ENCODE peak calls at places on chromosomes 16 and 17, in nine cellular contexts. H is uterus; D is CD4-positive, alpha-beta T cell; S is right atrium auricular region; Z is fibroblast of the aortic adventitia; P is AG10803; N is OCI-LY7; W is BE2C; L is omental fat pad. K is an unnamed sample.

GRCh38 chr16:15435216-15435864 is 952 bp downstream of the BMERB1 start:
- DNase-seq in Z (no peak), P (no peak), W (no peak), S (no peak), D (no peak), L (no peak), N (no peak), H (no peak), K (peak; percentile 4)

GRCh38 chr16:1048442-1049112 is 24.0 kb upstream of the SSTR5 start:
- DNase-seq in Z (peak; percentile 34), N (no peak), D (no peak), H (no peak), P (peak; percentile 21), L (no peak), S (no peak), W (peak; percentile 94), K (peak; percentile 61)

GRCh38 chr17:77494664-77495435 is 354.1 kb downstream of the SEC14L1 start:
- DNase-seq in S (peak; percentile 85), P (peak; percentile 68), W (peak; percentile 80), L (peak; percentile 57), Z (peak; percentile 82), N (peak; percentile 82), H (peak; percentile 84), D (peak; percentile 70), K (peak; percentile 88)

GRCh38 chr17:73513426-73513825 is 130.8 kb downstream of the SDK2 start:
- DNase-seq in N (no peak), W (no peak), L (no peak), S (no peak), P (no peak), D (no peak), H (no peak), Z (no peak), K (no peak)

GRCh38 chr16:14497245-14498082 is 132.6 kb downstream of the PARN start:
- DNase-seq in S (no peak), Z (no peak), P (no peak), H (no peak), D (no peak), N (no peak), W (no peak), L (no peak), K (no peak)

GRCh38 chr16:22192261-22193133 is 13.6 kb upstream of the EEF2K start:
- DNase-seq in W (peak; percentile 41), S (peak; percentile 96), Z (peak; percentile 98), N (peak; percentile 35), L (peak; percentile 58), D (peak; percentile 62), P (peak; percentile 95), H (peak; percentile 89), K (peak; percentile 26)

GRCh38 chr16:5557448-5557847 is 459.9 kb upstream of the EEF2KMT start:
- DNase-seq in S (no peak), L (no peak), W (no peak), Z (no peak), N (no peak), H (no peak), P (no peak), D (no peak), K (no peak)

GRCh38 chr17:81074875-81075274 is 39.9 kb downstream of the BAIAP2 start:
- DNase-seq in W (no peak), H (no peak), Z (no peak), N (no peak), P (peak; percentile 38), D (no peak), L (no peak), S (no peak), K (no peak)

GRCh38 chr17:19250421-19251141 is 13.4 kb downstream of the EPN2 start:
- DNase-seq in S (no peak), H (no peak), W (peak; percentile 16), L (no peak), D (no peak), P (peak; percentile 46), N (no peak), Z (peak; percentile 28), K (no peak)

GRCh38 chr16:592518-593306 is 2.8 kb downstream of the RAB40C start:
- DNase-seq in L (no peak), N (no peak), W (no peak), D (no peak), H (no peak), P (peak; percentile 43), Z (peak; percentile 30), S (peak; percentile 73), K (peak; percentile 59)

GRCh38 chr17:33178641-33179040 is 114.5 kb downstream of the ASIC2 start:
- DNase-seq in N (no peak), H (no peak), Z (no peak), D (no peak), P (no peak), L (no peak), S (no peak), W (no peak), K (no peak)

GRCh38 chr17:14784997-14785696 is 480.0 kb downstream of the PMP22 start:
- DNase-seq in N (peak; percentile 65), P (no peak), S (no peak), W (no peak), Z (no peak), H (no peak), D (peak; percentile 4), L (no peak), K (no peak)

GRCh38 chr16:50846511-50846910 is 104.6 kb downstream of the CYLD start:
- DNase-seq in H (no peak), S (no peak), N (no peak), L (no peak), W (no peak), D (no peak), Z (no peak), P (no peak), K (no peak)

GRCh38 chr17:44095647-44096496 is 25.3 kb downstream of the G6PC3 start:
- DNase-seq in D (no peak), W (peak; percentile 84), S (peak; percentile 73), L (no peak), N (no peak), Z (peak; percentile 84), H (peak; percentile 76), P (peak; percentile 93), K (peak; percentile 97)

GRCh38 chr17:38579934-38580333 is 25.8 kb downstream of the SRCIN1 start:
- DNase-seq in W (peak; percentile 98), L (no peak), S (no peak), H (peak; percentile 24), D (no peak), P (no peak), Z (peak; percentile 9), N (no peak), K (peak; percentile 66)
- TF ChIP-seq CTCF in W (peak; percentile 72), L (no peak), S (no peak), H (no peak), D (no peak), P (peak; percentile 17), Z (no peak), N (peak; percentile 53), K (peak; percentile 37)

GRCh38 chr17:40062347-40063033 is at the start of gene THRA:
- DNase-seq in N (peak; percentile 76), H (peak; percentile 71), L (no peak), D (peak; percentile 62), P (peak; percentile 43), Z (no peak), S (no peak), W (peak; percentile 81), K (peak; percentile 66)
- TF ChIP-seq CTCF in N (peak; percentile 14), H (peak; percentile 44), L (no peak), D (no peak), P (peak; percentile 4), Z (peak; percentile 0), S (no peak), W (no peak), K (no peak)

GRCh38 chr17:36892112-36892838 is 45.0 kb upstream of the LHX1 start:
- DNase-seq in Z (no peak), S (no peak), P (no peak), N (no peak), L (no peak), H (no peak), W (no peak), D (no peak), K (no peak)
- TF ChIP-seq CTCF in Z (no peak), S (no peak), P (no peak), N (no peak), L (no peak), H (no peak), W (no peak), D (no peak), K (peak; percentile 2)

GRCh38 chr17:37300683-37301082 is 75.1 kb upstream of the C17orf78 start:
- DNase-seq in S (no peak), L (no peak), H (no peak), Z (peak; percentile 22), D (no peak), W (no peak), N (no peak), P (no peak), K (no peak)

GRCh38 chr17:37293770-37294169 is 82.0 kb upstream of the C17orf78 start:
- DNase-seq in W (no peak), D (no peak), S (no peak), N (no peak), Z (no peak), H (no peak), P (no peak), L (no peak), K (no peak)

GRCh38 chr17:37294888-37295287 is 80.9 kb upstream of the C17orf78 start:
- DNase-seq in D (no peak), L (no peak), N (no peak), H (no peak), S (no peak), W (no peak), Z (no peak), P (no peak), K (no peak)

GRCh38 chr17:37301288-37301687 is 74.5 kb upstream of the C17orf78 start:
- DNase-seq in H (no peak), L (no peak), D (no peak), Z (peak; percentile 78), P (peak; percentile 36), N (no peak), W (no peak), S (peak; percentile 62), K (peak; percentile 54)

DNA sequence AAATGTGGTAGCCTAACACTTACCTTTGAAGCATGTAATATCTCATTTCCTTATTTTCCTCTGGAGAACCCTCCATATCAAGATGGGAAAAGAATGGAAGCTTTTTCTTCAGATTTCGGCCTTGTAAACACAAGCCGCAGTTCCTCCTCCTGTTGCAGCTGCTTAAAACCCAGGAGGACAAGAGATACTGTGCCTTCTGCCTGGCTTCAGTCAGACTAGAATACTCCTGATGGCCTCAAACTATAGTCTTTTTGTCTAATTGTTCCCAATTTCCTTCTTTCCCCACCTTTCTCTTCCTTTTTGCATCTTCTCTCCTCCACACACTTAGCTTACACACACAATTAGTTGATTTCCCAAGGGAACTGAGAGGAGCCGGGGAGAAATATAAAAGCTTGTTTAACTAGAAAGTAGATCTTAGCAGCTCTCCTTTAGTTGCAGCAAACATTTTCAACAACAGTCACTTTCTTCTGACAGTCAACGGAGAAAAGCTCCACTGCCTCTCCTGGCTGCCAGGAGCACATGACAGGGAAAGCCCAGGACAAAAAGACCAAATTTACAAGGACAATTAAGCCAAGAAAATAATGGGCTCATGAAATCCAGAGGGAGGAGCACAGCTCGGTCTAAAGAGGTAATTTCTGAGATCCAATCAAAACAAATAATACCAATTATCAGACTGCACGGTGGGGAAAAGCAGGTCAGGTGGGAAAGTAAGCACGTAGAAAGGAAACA is 76.4 kb upstream of the C17orf78 start:
- DNase-seq in P (peak; percentile 13), L (no peak), D (no peak), W (no peak), H (no peak), S (no peak), N (no peak), Z (peak; percentile 35), K (peak; percentile 35)
- TF ChIP-seq CTCF in P (no peak), L (no peak), D (no peak), W (no peak), H (no peak), S (no peak), N (no peak), Z (no peak), K (no peak)

GRCh38 chr16:59047114-59047513 is 313.0 kb upstream of the GOT2 start:
- DNase-seq in H (no peak), P (no peak), N (no peak), Z (no peak), W (no peak), S (no peak), L (no peak), D (no peak), K (peak; percentile 11)
- TF ChIP-seq CTCF in H (no peak), P (no peak), N (peak; percentile 38), Z (no peak), W (peak; percentile 35), S (no peak), L (no peak), D (no peak), K (no peak)